ENCODE peak calls at places on chromosomes 2 and 18, in eight cellular contexts. One of them, this sample, is unnamed.
A peak's percentile ranks its signal among the peaks of the same experiment; 100 is the strongest.

GRCh38 chr18:21406111-21406510 is 164.1 kb downstream of the GREB1L start:
- DNase-seq in head of caudate nucleus: no peak
- DNase-seq in LoVo: no peak
- DNase-seq in stimulated activated CD8-positive, alpha-beta memory T cell treated with anti-CD3 and anti-CD28 coated beads, Interleukin-12 subunit alpha, Interleukin-12 subunit beta, amount 100 ng/mL, for 4 hours: no peak
- DNase-seq in KBM-7: no peak
- DNase-seq in fibroblast of mammary gland: peak; percentile 48
- DNase-seq in sciatic nerve: no peak
- DNase-seq in activated naive CD4-positive, alpha-beta T cell treated with anti-CD3 and anti-CD28 coated beads, Interleukin-2, amount 10 ng/mL, durations not matched to agents 7 days and 5 days: no peak
- DNase-seq in this sample: no peak

GRCh38 chr2:58739033-58739432 is 497.9 kb upstream of the FANCL start:
- DNase-seq in head of caudate nucleus: no peak
- DNase-seq in LoVo: no peak
- DNase-seq in stimulated activated CD8-positive, alpha-beta memory T cell treated with anti-CD3 and anti-CD28 coated beads, Interleukin-12 subunit alpha, Interleukin-12 subunit beta, amount 100 ng/mL, for 4 hours: no peak
- DNase-seq in KBM-7: peak; percentile 44
- DNase-seq in fibroblast of mammary gland: no peak
- DNase-seq in sciatic nerve: no peak
- DNase-seq in activated naive CD4-positive, alpha-beta T cell treated with anti-CD3 and anti-CD28 coated beads, Interleukin-2, amount 10 ng/mL, durations not matched to agents 7 days and 5 days: no peak
- DNase-seq in this sample: no peak

GRCh38 chr2:69278366-69278765 is 108.7 kb downstream of the GFPT1 start:
- DNase-seq in head of caudate nucleus: no peak
- DNase-seq in LoVo: no peak
- DNase-seq in stimulated activated CD8-positive, alpha-beta memory T cell treated with anti-CD3 and anti-CD28 coated beads, Interleukin-12 subunit alpha, Interleukin-12 subunit beta, amount 100 ng/mL, for 4 hours: no peak
- DNase-seq in KBM-7: no peak
- DNase-seq in fibroblast of mammary gland: no peak
- DNase-seq in sciatic nerve: no peak
- DNase-seq in activated naive CD4-positive, alpha-beta T cell treated with anti-CD3 and anti-CD28 coated beads, Interleukin-2, amount 10 ng/mL, durations not matched to agents 7 days and 5 days: no peak
- DNase-seq in this sample: no peak

GRCh38 chr18:52069201-52069600 is 270.8 kb upstream of the DCC start:
- DNase-seq in head of caudate nucleus: no peak
- DNase-seq in LoVo: no peak
- DNase-seq in stimulated activated CD8-positive, alpha-beta memory T cell treated with anti-CD3 and anti-CD28 coated beads, Interleukin-12 subunit alpha, Interleukin-12 subunit beta, amount 100 ng/mL, for 4 hours: no peak
- DNase-seq in KBM-7: no peak
- DNase-seq in fibroblast of mammary gland: no peak
- DNase-seq in sciatic nerve: no peak
- DNase-seq in activated naive CD4-positive, alpha-beta T cell treated with anti-CD3 and anti-CD28 coated beads, Interleukin-2, amount 10 ng/mL, durations not matched to agents 7 days and 5 days: no peak
- DNase-seq in this sample: no peak

GRCh38 chr2:241180495-241180894 is 8.0 kb upstream of the ANO7 start:
- DNase-seq in head of caudate nucleus: no peak
- DNase-seq in LoVo: no peak
- DNase-seq in stimulated activated CD8-positive, alpha-beta memory T cell treated with anti-CD3 and anti-CD28 coated beads, Interleukin-12 subunit alpha, Interleukin-12 subunit beta, amount 100 ng/mL, for 4 hours: no peak
- DNase-seq in KBM-7: no peak
- DNase-seq in fibroblast of mammary gland: no peak
- DNase-seq in sciatic nerve: no peak
- DNase-seq in activated naive CD4-positive, alpha-beta T cell treated with anti-CD3 and anti-CD28 coated beads, Interleukin-2, amount 10 ng/mL, durations not matched to agents 7 days and 5 days: no peak
- DNase-seq in this sample: no peak

GRCh38 chr2:85178980-85179411 is 45.8 kb downstream of the TCF7L1 start:
- DNase-seq in head of caudate nucleus: no peak
- DNase-seq in LoVo: no peak
- DNase-seq in stimulated activated CD8-positive, alpha-beta memory T cell treated with anti-CD3 and anti-CD28 coated beads, Interleukin-12 subunit alpha, Interleukin-12 subunit beta, amount 100 ng/mL, for 4 hours: no peak
- DNase-seq in KBM-7: no peak
- DNase-seq in fibroblast of mammary gland: no peak
- DNase-seq in sciatic nerve: no peak
- DNase-seq in activated naive CD4-positive, alpha-beta T cell treated with anti-CD3 and anti-CD28 coated beads, Interleukin-2, amount 10 ng/mL, durations not matched to agents 7 days and 5 days: no peak
- DNase-seq in this sample: no peak

GRCh38 chr18:10559566-10560456 is 34.0 kb downstream of the NAPG start:
- DNase-seq in head of caudate nucleus: no peak
- DNase-seq in LoVo: no peak
- DNase-seq in stimulated activated CD8-positive, alpha-beta memory T cell treated with anti-CD3 and anti-CD28 coated beads, Interleukin-12 subunit alpha, Interleukin-12 subunit beta, amount 100 ng/mL, for 4 hours: no peak
- DNase-seq in KBM-7: no peak
- DNase-seq in fibroblast of mammary gland: no peak
- DNase-seq in sciatic nerve: peak; percentile 57
- DNase-seq in activated naive CD4-positive, alpha-beta T cell treated with anti-CD3 and anti-CD28 coated beads, Interleukin-2, amount 10 ng/mL, durations not matched to agents 7 days and 5 days: no peak
- DNase-seq in this sample: peak; percentile 59

GRCh38 chr2:128416781-128417180 is 98.1 kb upstream of the HS6ST1 start:
- DNase-seq in head of caudate nucleus: no peak
- DNase-seq in LoVo: no peak
- DNase-seq in stimulated activated CD8-positive, alpha-beta memory T cell treated with anti-CD3 and anti-CD28 coated beads, Interleukin-12 subunit alpha, Interleukin-12 subunit beta, amount 100 ng/mL, for 4 hours: no peak
- DNase-seq in KBM-7: no peak
- DNase-seq in fibroblast of mammary gland: no peak
- DNase-seq in sciatic nerve: peak; percentile 19
- DNase-seq in activated naive CD4-positive, alpha-beta T cell treated with anti-CD3 and anti-CD28 coated beads, Interleukin-2, amount 10 ng/mL, durations not matched to agents 7 days and 5 days: no peak
- DNase-seq in this sample: peak; percentile 22

GRCh38 chr2:163407296-163407695 is 328.5 kb downstream of the FIGN start:
- DNase-seq in head of caudate nucleus: no peak
- DNase-seq in LoVo: no peak
- DNase-seq in stimulated activated CD8-positive, alpha-beta memory T cell treated with anti-CD3 and anti-CD28 coated beads, Interleukin-12 subunit alpha, Interleukin-12 subunit beta, amount 100 ng/mL, for 4 hours: no peak
- DNase-seq in KBM-7: no peak
- DNase-seq in fibroblast of mammary gland: peak; percentile 51
- DNase-seq in sciatic nerve: no peak
- DNase-seq in activated naive CD4-positive, alpha-beta T cell treated with anti-CD3 and anti-CD28 coated beads, Interleukin-2, amount 10 ng/mL, durations not matched to agents 7 days and 5 days: no peak
- DNase-seq in this sample: no peak

GRCh38 chr2:60045461-60045860 is 508.0 kb downstream of the BCL11A start:
- DNase-seq in head of caudate nucleus: no peak
- DNase-seq in LoVo: no peak
- DNase-seq in stimulated activated CD8-positive, alpha-beta memory T cell treated with anti-CD3 and anti-CD28 coated beads, Interleukin-12 subunit alpha, Interleukin-12 subunit beta, amount 100 ng/mL, for 4 hours: no peak
- DNase-seq in KBM-7: no peak
- DNase-seq in fibroblast of mammary gland: no peak
- DNase-seq in sciatic nerve: no peak
- DNase-seq in activated naive CD4-positive, alpha-beta T cell treated with anti-CD3 and anti-CD28 coated beads, Interleukin-2, amount 10 ng/mL, durations not matched to agents 7 days and 5 days: no peak
- DNase-seq in this sample: no peak

GRCh38 chr18:79569720-79570119 is 109.9 kb upstream of the CTDP1 start:
- DNase-seq in head of caudate nucleus: peak; percentile 4
- DNase-seq in LoVo: no peak
- DNase-seq in stimulated activated CD8-positive, alpha-beta memory T cell treated with anti-CD3 and anti-CD28 coated beads, Interleukin-12 subunit alpha, Interleukin-12 subunit beta, amount 100 ng/mL, for 4 hours: no peak
- DNase-seq in KBM-7: no peak
- DNase-seq in fibroblast of mammary gland: no peak
- DNase-seq in sciatic nerve: peak; percentile 52
- DNase-seq in activated naive CD4-positive, alpha-beta T cell treated with anti-CD3 and anti-CD28 coated beads, Interleukin-2, amount 10 ng/mL, durations not matched to agents 7 days and 5 days: peak; percentile 17
- DNase-seq in this sample: peak; percentile 27

GRCh38 chr18:70456376-70456775 is 167.5 kb downstream of the SOCS6 start:
- DNase-seq in head of caudate nucleus: no peak
- DNase-seq in LoVo: no peak
- DNase-seq in stimulated activated CD8-positive, alpha-beta memory T cell treated with anti-CD3 and anti-CD28 coated beads, Interleukin-12 subunit alpha, Interleukin-12 subunit beta, amount 100 ng/mL, for 4 hours: no peak
- DNase-seq in KBM-7: no peak
- DNase-seq in fibroblast of mammary gland: no peak
- DNase-seq in sciatic nerve: no peak
- DNase-seq in activated naive CD4-positive, alpha-beta T cell treated with anti-CD3 and anti-CD28 coated beads, Interleukin-2, amount 10 ng/mL, durations not matched to agents 7 days and 5 days: no peak
- DNase-seq in this sample: no peak

GRCh38 chr18:63476666-63477065 is at the start of gene SERPINB5:
- DNase-seq in head of caudate nucleus: no peak
- DNase-seq in LoVo: peak; percentile 91
- DNase-seq in stimulated activated CD8-positive, alpha-beta memory T cell treated with anti-CD3 and anti-CD28 coated beads, Interleukin-12 subunit alpha, Interleukin-12 subunit beta, amount 100 ng/mL, for 4 hours: no peak
- DNase-seq in KBM-7: no peak
- DNase-seq in fibroblast of mammary gland: no peak
- DNase-seq in sciatic nerve: no peak
- DNase-seq in activated naive CD4-positive, alpha-beta T cell treated with anti-CD3 and anti-CD28 coated beads, Interleukin-2, amount 10 ng/mL, durations not matched to agents 7 days and 5 days: no peak
- DNase-seq in this sample: no peak

GRCh38 chr2:231648579-231649174 is 56.0 kb downstream of the TEX44 start:
- DNase-seq in head of caudate nucleus: peak; percentile 54
- DNase-seq in LoVo: peak; percentile 71
- DNase-seq in stimulated activated CD8-positive, alpha-beta memory T cell treated with anti-CD3 and anti-CD28 coated beads, Interleukin-12 subunit alpha, Interleukin-12 subunit beta, amount 100 ng/mL, for 4 hours: no peak
- DNase-seq in KBM-7: peak; percentile 77
- DNase-seq in fibroblast of mammary gland: peak; percentile 51
- DNase-seq in sciatic nerve: no peak
- DNase-seq in activated naive CD4-positive, alpha-beta T cell treated with anti-CD3 and anti-CD28 coated beads, Interleukin-2, amount 10 ng/mL, durations not matched to agents 7 days and 5 days: peak; percentile 75
- DNase-seq in this sample: peak; percentile 84

GRCh38 chr2:111947219-111947618 is 48.8 kb downstream of the MERTK start:
- DNase-seq in head of caudate nucleus: no peak
- DNase-seq in LoVo: no peak
- DNase-seq in stimulated activated CD8-positive, alpha-beta memory T cell treated with anti-CD3 and anti-CD28 coated beads, Interleukin-12 subunit alpha, Interleukin-12 subunit beta, amount 100 ng/mL, for 4 hours: no peak
- DNase-seq in KBM-7: no peak
- DNase-seq in fibroblast of mammary gland: no peak
- DNase-seq in sciatic nerve: no peak
- DNase-seq in activated naive CD4-positive, alpha-beta T cell treated with anti-CD3 and anti-CD28 coated beads, Interleukin-2, amount 10 ng/mL, durations not matched to agents 7 days and 5 days: no peak
- DNase-seq in this sample: no peak

GRCh38 chr2:176595986-176596385 is 326.7 kb downstream of the MTX2 start:
- DNase-seq in head of caudate nucleus: no peak
- DNase-seq in LoVo: no peak
- DNase-seq in stimulated activated CD8-positive, alpha-beta memory T cell treated with anti-CD3 and anti-CD28 coated beads, Interleukin-12 subunit alpha, Interleukin-12 subunit beta, amount 100 ng/mL, for 4 hours: no peak
- DNase-seq in KBM-7: no peak
- DNase-seq in fibroblast of mammary gland: no peak
- DNase-seq in sciatic nerve: no peak
- DNase-seq in activated naive CD4-positive, alpha-beta T cell treated with anti-CD3 and anti-CD28 coated beads, Interleukin-2, amount 10 ng/mL, durations not matched to agents 7 days and 5 days: no peak
- DNase-seq in this sample: no peak

GRCh38 chr2:105836840-105837692 is 92.4 kb downstream of the NCK2 start:
- DNase-seq in head of caudate nucleus: no peak
- DNase-seq in LoVo: no peak
- DNase-seq in stimulated activated CD8-positive, alpha-beta memory T cell treated with anti-CD3 and anti-CD28 coated beads, Interleukin-12 subunit alpha, Interleukin-12 subunit beta, amount 100 ng/mL, for 4 hours: no peak
- DNase-seq in KBM-7: no peak
- DNase-seq in fibroblast of mammary gland: no peak
- DNase-seq in sciatic nerve: no peak
- DNase-seq in activated naive CD4-positive, alpha-beta T cell treated with anti-CD3 and anti-CD28 coated beads, Interleukin-2, amount 10 ng/mL, durations not matched to agents 7 days and 5 days: no peak
- DNase-seq in this sample: no peak

GRCh38 chr2:205892141-205893064 is 193.6 kb downstream of the INO80D start:
- DNase-seq in head of caudate nucleus: no peak
- DNase-seq in LoVo: no peak
- DNase-seq in stimulated activated CD8-positive, alpha-beta memory T cell treated with anti-CD3 and anti-CD28 coated beads, Interleukin-12 subunit alpha, Interleukin-12 subunit beta, amount 100 ng/mL, for 4 hours: no peak
- DNase-seq in KBM-7: no peak
- DNase-seq in fibroblast of mammary gland: no peak
- DNase-seq in sciatic nerve: no peak
- DNase-seq in activated naive CD4-positive, alpha-beta T cell treated with anti-CD3 and anti-CD28 coated beads, Interleukin-2, amount 10 ng/mL, durations not matched to agents 7 days and 5 days: no peak
- DNase-seq in this sample: no peak

GRCh38 chr2:111194835-111195621 is 74.3 kb downstream of the BCL2L11 start:
- DNase-seq in head of caudate nucleus: no peak
- DNase-seq in LoVo: no peak
- DNase-seq in stimulated activated CD8-positive, alpha-beta memory T cell treated with anti-CD3 and anti-CD28 coated beads, Interleukin-12 subunit alpha, Interleukin-12 subunit beta, amount 100 ng/mL, for 4 hours: no peak
- DNase-seq in KBM-7: no peak
- DNase-seq in fibroblast of mammary gland: no peak
- DNase-seq in sciatic nerve: no peak
- DNase-seq in activated naive CD4-positive, alpha-beta T cell treated with anti-CD3 and anti-CD28 coated beads, Interleukin-2, amount 10 ng/mL, durations not matched to agents 7 days and 5 days: no peak
- DNase-seq in this sample: no peak